ENCODE peak calls at places on chromosome 10, in ten cellular contexts. One of them, this sample, is unnamed.

GRCh38 chr10:43863859-43864591 is 215.3 kb upstream of the ZNF32 start:
- DNase-seq in memory B cell: no peak
- DNase-seq in Caco-2: peak; percentile 78
- DNase-seq in T1000: no peak
- DNase-seq in activated CD8-positive, alpha-beta T cell treated with anti-CD3 and anti-CD28 coated beads, Interleukin-2, amount 10 ng/mL, durations not matched to agents 7 days and 5 days: no peak
- DNase-seq in NCI-H1417: no peak
- DNase-seq in activated T-cell treated with anti-CD3 and anti-CD28 coated beads, Interleukin-2, amount 50 U/mL, for 24 hours: no peak
- DNase-seq in mucosa of gallbladder: peak; percentile 77
- DNase-seq in neural crest cell: no peak
- DNase-seq in RWPE1: no peak
- DNase-seq in this sample: no peak

GRCh38 chr10:71968553-71969474 is 4.6 kb downstream of the CHST3 start:
- DNase-seq in neural crest cell: no peak
- DNase-seq in Caco-2: no peak
- DNase-seq in activated CD8-positive, alpha-beta T cell treated with anti-CD3 and anti-CD28 coated beads, Interleukin-2, amount 10 ng/mL, durations not matched to agents 7 days and 5 days: no peak
- DNase-seq in RWPE1: no peak
- DNase-seq in mucosa of gallbladder: no peak
- DNase-seq in activated T-cell treated with anti-CD3 and anti-CD28 coated beads, Interleukin-2, amount 50 U/mL, for 24 hours: no peak
- DNase-seq in T1000: no peak
- DNase-seq in memory B cell: no peak
- DNase-seq in NCI-H1417: no peak
- DNase-seq in this sample: no peak

GRCh38 chr10:118792501-118792900 is 37.7 kb upstream of the CACUL1 start:
- DNase-seq in activated CD8-positive, alpha-beta T cell treated with anti-CD3 and anti-CD28 coated beads, Interleukin-2, amount 10 ng/mL, durations not matched to agents 7 days and 5 days: no peak
- DNase-seq in memory B cell: no peak
- DNase-seq in mucosa of gallbladder: peak; percentile 38
- DNase-seq in NCI-H1417: no peak
- DNase-seq in Caco-2: no peak
- DNase-seq in T1000: no peak
- DNase-seq in activated T-cell treated with anti-CD3 and anti-CD28 coated beads, Interleukin-2, amount 50 U/mL, for 24 hours: no peak
- DNase-seq in neural crest cell: no peak
- DNase-seq in RWPE1: no peak
- DNase-seq in this sample: no peak

GRCh38 chr10:43398939-43399871 is 9.8 kb downstream of the HNRNPF start:
- DNase-seq in activated CD8-positive, alpha-beta T cell treated with anti-CD3 and anti-CD28 coated beads, Interleukin-2, amount 10 ng/mL, durations not matched to agents 7 days and 5 days: no peak
- DNase-seq in activated T-cell treated with anti-CD3 and anti-CD28 coated beads, Interleukin-2, amount 50 U/mL, for 24 hours: peak; percentile 39
- DNase-seq in T1000: no peak
- DNase-seq in neural crest cell: no peak
- DNase-seq in RWPE1: no peak
- DNase-seq in NCI-H1417: no peak
- DNase-seq in mucosa of gallbladder: peak; percentile 52
- DNase-seq in memory B cell: no peak
- DNase-seq in Caco-2: peak; percentile 72
- DNase-seq in this sample: no peak

GRCh38 chr10:69287181-69287580 is 8.9 kb downstream of the HK1 start:
- DNase-seq in T1000: no peak
- DNase-seq in activated T-cell treated with anti-CD3 and anti-CD28 coated beads, Interleukin-2, amount 50 U/mL, for 24 hours: no peak
- DNase-seq in NCI-H1417: no peak
- DNase-seq in mucosa of gallbladder: no peak
- DNase-seq in neural crest cell: no peak
- DNase-seq in memory B cell: no peak
- DNase-seq in Caco-2: no peak
- DNase-seq in RWPE1: no peak
- DNase-seq in activated CD8-positive, alpha-beta T cell treated with anti-CD3 and anti-CD28 coated beads, Interleukin-2, amount 10 ng/mL, durations not matched to agents 7 days and 5 days: no peak
- DNase-seq in this sample: no peak

GRCh38 chr10:5443429-5443828 is 31.1 kb downstream of the NET1 start:
- DNase-seq in Caco-2: no peak
- DNase-seq in activated CD8-positive, alpha-beta T cell treated with anti-CD3 and anti-CD28 coated beads, Interleukin-2, amount 10 ng/mL, durations not matched to agents 7 days and 5 days: no peak
- DNase-seq in T1000: no peak
- DNase-seq in mucosa of gallbladder: no peak
- DNase-seq in activated T-cell treated with anti-CD3 and anti-CD28 coated beads, Interleukin-2, amount 50 U/mL, for 24 hours: no peak
- DNase-seq in NCI-H1417: no peak
- DNase-seq in memory B cell: no peak
- DNase-seq in neural crest cell: no peak
- DNase-seq in RWPE1: no peak
- DNase-seq in this sample: no peak

GRCh38 chr10:99859585-99859984 is 77.1 kb downstream of the ABCC2 start:
- DNase-seq in RWPE1: no peak
- DNase-seq in mucosa of gallbladder: no peak
- DNase-seq in T1000: no peak
- DNase-seq in NCI-H1417: no peak
- DNase-seq in activated T-cell treated with anti-CD3 and anti-CD28 coated beads, Interleukin-2, amount 50 U/mL, for 24 hours: no peak
- DNase-seq in neural crest cell: no peak
- DNase-seq in activated CD8-positive, alpha-beta T cell treated with anti-CD3 and anti-CD28 coated beads, Interleukin-2, amount 10 ng/mL, durations not matched to agents 7 days and 5 days: peak; percentile 28
- DNase-seq in Caco-2: peak; percentile 51
- DNase-seq in memory B cell: no peak
- DNase-seq in this sample: no peak

GRCh38 chr10:26938578-26938977 is 77.8 kb upstream of the ABI1 start:
- DNase-seq in mucosa of gallbladder: no peak
- DNase-seq in T1000: no peak
- DNase-seq in neural crest cell: no peak
- DNase-seq in activated T-cell treated with anti-CD3 and anti-CD28 coated beads, Interleukin-2, amount 50 U/mL, for 24 hours: no peak
- DNase-seq in activated CD8-positive, alpha-beta T cell treated with anti-CD3 and anti-CD28 coated beads, Interleukin-2, amount 10 ng/mL, durations not matched to agents 7 days and 5 days: no peak
- DNase-seq in NCI-H1417: no peak
- DNase-seq in memory B cell: no peak
- DNase-seq in RWPE1: no peak
- DNase-seq in Caco-2: no peak
- DNase-seq in this sample: peak; percentile 71

GRCh38 chr10:62861507-62861906 is 45.3 kb upstream of the EGR2 start:
- DNase-seq in mucosa of gallbladder: no peak
- DNase-seq in neural crest cell: no peak
- DNase-seq in NCI-H1417: no peak
- DNase-seq in RWPE1: no peak
- DNase-seq in T1000: no peak
- DNase-seq in memory B cell: no peak
- DNase-seq in Caco-2: no peak
- DNase-seq in activated T-cell treated with anti-CD3 and anti-CD28 coated beads, Interleukin-2, amount 50 U/mL, for 24 hours: no peak
- DNase-seq in activated CD8-positive, alpha-beta T cell treated with anti-CD3 and anti-CD28 coated beads, Interleukin-2, amount 10 ng/mL, durations not matched to agents 7 days and 5 days: no peak
- DNase-seq in this sample: no peak

GRCh38 chr10:123157210-123157609 is 3.0 kb downstream of the BUB3 start:
- DNase-seq in mucosa of gallbladder: no peak
- DNase-seq in Caco-2: no peak
- DNase-seq in RWPE1: peak; percentile 68
- DNase-seq in activated T-cell treated with anti-CD3 and anti-CD28 coated beads, Interleukin-2, amount 50 U/mL, for 24 hours: no peak
- DNase-seq in neural crest cell: no peak
- DNase-seq in memory B cell: no peak
- DNase-seq in NCI-H1417: no peak
- DNase-seq in T1000: no peak
- DNase-seq in activated CD8-positive, alpha-beta T cell treated with anti-CD3 and anti-CD28 coated beads, Interleukin-2, amount 10 ng/mL, durations not matched to agents 7 days and 5 days: no peak
- DNase-seq in this sample: no peak

GRCh38 chr10:72044417-72045041 is 43.8 kb downstream of the SPOCK2 start:
- DNase-seq in neural crest cell: no peak
- DNase-seq in Caco-2: peak; percentile 39
- DNase-seq in activated CD8-positive, alpha-beta T cell treated with anti-CD3 and anti-CD28 coated beads, Interleukin-2, amount 10 ng/mL, durations not matched to agents 7 days and 5 days: no peak
- DNase-seq in memory B cell: no peak
- DNase-seq in T1000: no peak
- DNase-seq in RWPE1: peak; percentile 52
- DNase-seq in NCI-H1417: peak; percentile 12
- DNase-seq in activated T-cell treated with anti-CD3 and anti-CD28 coated beads, Interleukin-2, amount 50 U/mL, for 24 hours: no peak
- DNase-seq in mucosa of gallbladder: no peak
- DNase-seq in this sample: no peak

GRCh38 chr10:124911124-124912051 is 30.5 kb upstream of the ZRANB1 start:
- DNase-seq in activated T-cell treated with anti-CD3 and anti-CD28 coated beads, Interleukin-2, amount 50 U/mL, for 24 hours: no peak
- DNase-seq in mucosa of gallbladder: no peak
- DNase-seq in NCI-H1417: peak; percentile 1
- DNase-seq in T1000: no peak
- DNase-seq in activated CD8-positive, alpha-beta T cell treated with anti-CD3 and anti-CD28 coated beads, Interleukin-2, amount 10 ng/mL, durations not matched to agents 7 days and 5 days: no peak
- DNase-seq in memory B cell: no peak
- DNase-seq in Caco-2: no peak
- DNase-seq in RWPE1: no peak
- DNase-seq in neural crest cell: no peak
- DNase-seq in this sample: no peak

GRCh38 chr10:131979336-131979735 is 2.4 kb downstream of the BNIP3 start:
- DNase-seq in activated CD8-positive, alpha-beta T cell treated with anti-CD3 and anti-CD28 coated beads, Interleukin-2, amount 10 ng/mL, durations not matched to agents 7 days and 5 days: no peak
- DNase-seq in NCI-H1417: no peak
- DNase-seq in Caco-2: no peak
- DNase-seq in activated T-cell treated with anti-CD3 and anti-CD28 coated beads, Interleukin-2, amount 50 U/mL, for 24 hours: no peak
- DNase-seq in mucosa of gallbladder: no peak
- DNase-seq in neural crest cell: no peak
- DNase-seq in T1000: no peak
- DNase-seq in memory B cell: no peak
- DNase-seq in RWPE1: no peak
- DNase-seq in this sample: no peak

GRCh38 chr10:90856964-90857634 is 740 bp downstream of the HTR7 start:
- DNase-seq in neural crest cell: no peak
- DNase-seq in activated CD8-positive, alpha-beta T cell treated with anti-CD3 and anti-CD28 coated beads, Interleukin-2, amount 10 ng/mL, durations not matched to agents 7 days and 5 days: no peak
- DNase-seq in memory B cell: no peak
- DNase-seq in activated T-cell treated with anti-CD3 and anti-CD28 coated beads, Interleukin-2, amount 50 U/mL, for 24 hours: no peak
- DNase-seq in NCI-H1417: no peak
- DNase-seq in Caco-2: no peak
- DNase-seq in mucosa of gallbladder: no peak
- DNase-seq in T1000: peak; percentile 31
- DNase-seq in RWPE1: no peak
- DNase-seq in this sample: no peak

GRCh38 chr10:71773221-71773971 is at the start of gene VSIR:
- DNase-seq in neural crest cell: peak; percentile 80
- DNase-seq in memory B cell: peak; percentile 99
- DNase-seq in NCI-H1417: peak; percentile 72
- DNase-seq in activated T-cell treated with anti-CD3 and anti-CD28 coated beads, Interleukin-2, amount 50 U/mL, for 24 hours: peak; percentile 99
- DNase-seq in mucosa of gallbladder: peak; percentile 92
- DNase-seq in activated CD8-positive, alpha-beta T cell treated with anti-CD3 and anti-CD28 coated beads, Interleukin-2, amount 10 ng/mL, durations not matched to agents 7 days and 5 days: peak; percentile 94
- DNase-seq in Caco-2: peak; percentile 87
- DNase-seq in RWPE1: peak; percentile 93
- DNase-seq in T1000: no peak
- DNase-seq in this sample: no peak

GRCh38 chr10:1379601-1380000 is 323.4 kb downstream of the WDR37 start:
- DNase-seq in Caco-2: peak; percentile 35
- DNase-seq in mucosa of gallbladder: no peak
- DNase-seq in T1000: no peak
- DNase-seq in neural crest cell: no peak
- DNase-seq in activated T-cell treated with anti-CD3 and anti-CD28 coated beads, Interleukin-2, amount 50 U/mL, for 24 hours: peak; percentile 2
- DNase-seq in RWPE1: no peak
- DNase-seq in activated CD8-positive, alpha-beta T cell treated with anti-CD3 and anti-CD28 coated beads, Interleukin-2, amount 10 ng/mL, durations not matched to agents 7 days and 5 days: no peak
- DNase-seq in NCI-H1417: peak; percentile 11
- DNase-seq in memory B cell: no peak
- DNase-seq in this sample: no peak

GRCh38 chr10:27240891-27241639 is 468 bp upstream of the ACBD5 start:
- DNase-seq in neural crest cell: peak; percentile 12
- DNase-seq in RWPE1: no peak
- DNase-seq in activated CD8-positive, alpha-beta T cell treated with anti-CD3 and anti-CD28 coated beads, Interleukin-2, amount 10 ng/mL, durations not matched to agents 7 days and 5 days: peak; percentile 58
- DNase-seq in NCI-H1417: peak; percentile 64
- DNase-seq in Caco-2: no peak
- DNase-seq in T1000: no peak
- DNase-seq in mucosa of gallbladder: no peak
- DNase-seq in memory B cell: peak; percentile 68
- DNase-seq in activated T-cell treated with anti-CD3 and anti-CD28 coated beads, Interleukin-2, amount 50 U/mL, for 24 hours: peak; percentile 68
- DNase-seq in this sample: peak; percentile 20

GRCh38 chr10:85597006-85597405 is 769.6 kb downstream of the GRID1 start:
- DNase-seq in RWPE1: no peak
- DNase-seq in T1000: no peak
- DNase-seq in activated T-cell treated with anti-CD3 and anti-CD28 coated beads, Interleukin-2, amount 50 U/mL, for 24 hours: no peak
- DNase-seq in memory B cell: no peak
- DNase-seq in Caco-2: no peak
- DNase-seq in activated CD8-positive, alpha-beta T cell treated with anti-CD3 and anti-CD28 coated beads, Interleukin-2, amount 10 ng/mL, durations not matched to agents 7 days and 5 days: no peak
- DNase-seq in mucosa of gallbladder: no peak
- DNase-seq in NCI-H1417: peak; percentile 2
- DNase-seq in neural crest cell: no peak
- DNase-seq in this sample: no peak

GRCh38 chr10:35456175-35456574 is 119.9 kb downstream of the CCNY start:
- DNase-seq in activated CD8-positive, alpha-beta T cell treated with anti-CD3 and anti-CD28 coated beads, Interleukin-2, amount 10 ng/mL, durations not matched to agents 7 days and 5 days: no peak
- DNase-seq in RWPE1: no peak
- DNase-seq in memory B cell: no peak
- DNase-seq in Caco-2: no peak
- DNase-seq in neural crest cell: no peak
- DNase-seq in mucosa of gallbladder: no peak
- DNase-seq in NCI-H1417: peak; percentile 57
- DNase-seq in T1000: no peak
- DNase-seq in activated T-cell treated with anti-CD3 and anti-CD28 coated beads, Interleukin-2, amount 50 U/mL, for 24 hours: no peak
- DNase-seq in this sample: no peak

GRCh38 chr10:14691359-14691758 is 83.3 kb downstream of the FAM107B start:
- DNase-seq in Caco-2: no peak
- DNase-seq in T1000: no peak
- DNase-seq in mucosa of gallbladder: no peak
- DNase-seq in RWPE1: no peak
- DNase-seq in activated T-cell treated with anti-CD3 and anti-CD28 coated beads, Interleukin-2, amount 50 U/mL, for 24 hours: no peak
- DNase-seq in NCI-H1417: no peak
- DNase-seq in memory B cell: no peak
- DNase-seq in neural crest cell: no peak
- DNase-seq in activated CD8-positive, alpha-beta T cell treated with anti-CD3 and anti-CD28 coated beads, Interleukin-2, amount 10 ng/mL, durations not matched to agents 7 days and 5 days: no peak
- DNase-seq in this sample: no peak

GRCh38 chr10:86943316-86944030 is 13.9 kb downstream of the MMRN2 start:
- DNase-seq in NCI-H1417: no peak
- DNase-seq in memory B cell: no peak
- DNase-seq in activated CD8-positive, alpha-beta T cell treated with anti-CD3 and anti-CD28 coated beads, Interleukin-2, amount 10 ng/mL, durations not matched to agents 7 days and 5 days: no peak
- DNase-seq in activated T-cell treated with anti-CD3 and anti-CD28 coated beads, Interleukin-2, amount 50 U/mL, for 24 hours: no peak
- DNase-seq in mucosa of gallbladder: no peak
- DNase-seq in neural crest cell: no peak
- DNase-seq in T1000: no peak
- DNase-seq in Caco-2: no peak
- DNase-seq in RWPE1: no peak
- DNase-seq in this sample: no peak

GRCh38 chr10:42646692-42647640 is 8.6 kb upstream of the ZNF33B start:
- DNase-seq in Caco-2: no peak
- DNase-seq in mucosa of gallbladder: peak; percentile 56
- DNase-seq in neural crest cell: no peak
- DNase-seq in T1000: no peak
- DNase-seq in RWPE1: peak; percentile 18
- DNase-seq in activated T-cell treated with anti-CD3 and anti-CD28 coated beads, Interleukin-2, amount 50 U/mL, for 24 hours: no peak
- DNase-seq in NCI-H1417: peak; percentile 52
- DNase-seq in activated CD8-positive, alpha-beta T cell treated with anti-CD3 and anti-CD28 coated beads, Interleukin-2, amount 10 ng/mL, durations not matched to agents 7 days and 5 days: no peak
- DNase-seq in memory B cell: no peak
- DNase-seq in this sample: no peak

GRCh38 chr10:60517805-60518204 is 128.1 kb upstream of the ANK3 start:
- DNase-seq in T1000: no peak
- DNase-seq in RWPE1: no peak
- DNase-seq in neural crest cell: no peak
- DNase-seq in activated CD8-positive, alpha-beta T cell treated with anti-CD3 and anti-CD28 coated beads, Interleukin-2, amount 10 ng/mL, durations not matched to agents 7 days and 5 days: no peak
- DNase-seq in activated T-cell treated with anti-CD3 and anti-CD28 coated beads, Interleukin-2, amount 50 U/mL, for 24 hours: no peak
- DNase-seq in mucosa of gallbladder: no peak
- DNase-seq in Caco-2: no peak
- DNase-seq in NCI-H1417: no peak
- DNase-seq in memory B cell: no peak
- DNase-seq in this sample: no peak

GRCh38 chr10:13371879-13372470 is 23.9 kb upstream of the SEPHS1 start:
- DNase-seq in neural crest cell: peak; percentile 73
- DNase-seq in T1000: peak; percentile 97
- DNase-seq in NCI-H1417: peak; percentile 86
- DNase-seq in activated T-cell treated with anti-CD3 and anti-CD28 coated beads, Interleukin-2, amount 50 U/mL, for 24 hours: peak; percentile 58
- DNase-seq in memory B cell: peak; percentile 64
- DNase-seq in mucosa of gallbladder: peak; percentile 80
- DNase-seq in Caco-2: peak; percentile 88
- DNase-seq in activated CD8-positive, alpha-beta T cell treated with anti-CD3 and anti-CD28 coated beads, Interleukin-2, amount 10 ng/mL, durations not matched to agents 7 days and 5 days: peak; percentile 79
- DNase-seq in RWPE1: peak; percentile 91
- DNase-seq in this sample: no peak

GRCh38 chr10:133141144-133141962 is 18.7 kb upstream of the KNDC1 start:
- DNase-seq in mucosa of gallbladder: no peak
- DNase-seq in memory B cell: no peak
- DNase-seq in NCI-H1417: no peak
- DNase-seq in neural crest cell: no peak
- DNase-seq in RWPE1: no peak
- DNase-seq in T1000: no peak
- DNase-seq in activated T-cell treated with anti-CD3 and anti-CD28 coated beads, Interleukin-2, amount 50 U/mL, for 24 hours: peak; percentile 23
- DNase-seq in Caco-2: peak; percentile 34
- DNase-seq in activated CD8-positive, alpha-beta T cell treated with anti-CD3 and anti-CD28 coated beads, Interleukin-2, amount 10 ng/mL, durations not matched to agents 7 days and 5 days: no peak
- DNase-seq in this sample: no peak

GRCh38 chr10:13528875-13529713 is at the start of gene BEND7:
- DNase-seq in RWPE1: peak; percentile 26
- DNase-seq in NCI-H1417: peak; percentile 46
- DNase-seq in Caco-2: no peak
- DNase-seq in activated CD8-positive, alpha-beta T cell treated with anti-CD3 and anti-CD28 coated beads, Interleukin-2, amount 10 ng/mL, durations not matched to agents 7 days and 5 days: no peak
- DNase-seq in mucosa of gallbladder: no peak
- DNase-seq in memory B cell: no peak
- DNase-seq in activated T-cell treated with anti-CD3 and anti-CD28 coated beads, Interleukin-2, amount 50 U/mL, for 24 hours: peak; percentile 34
- DNase-seq in T1000: no peak
- DNase-seq in neural crest cell: peak; percentile 43
- DNase-seq in this sample: no peak

GRCh38 chr10:36232935-36233334 is 590.8 kb upstream of the FZD8 start:
- DNase-seq in NCI-H1417: no peak
- DNase-seq in Caco-2: no peak
- DNase-seq in activated CD8-positive, alpha-beta T cell treated with anti-CD3 and anti-CD28 coated beads, Interleukin-2, amount 10 ng/mL, durations not matched to agents 7 days and 5 days: no peak
- DNase-seq in activated T-cell treated with anti-CD3 and anti-CD28 coated beads, Interleukin-2, amount 50 U/mL, for 24 hours: no peak
- DNase-seq in RWPE1: no peak
- DNase-seq in neural crest cell: no peak
- DNase-seq in T1000: no peak
- DNase-seq in mucosa of gallbladder: no peak
- DNase-seq in memory B cell: no peak
- DNase-seq in this sample: no peak

GRCh38 chr10:95319239-95319638 is 28.4 kb upstream of the PDLIM1 start:
- DNase-seq in NCI-H1417: peak; percentile 3
- DNase-seq in RWPE1: no peak
- DNase-seq in activated T-cell treated with anti-CD3 and anti-CD28 coated beads, Interleukin-2, amount 50 U/mL, for 24 hours: no peak
- DNase-seq in memory B cell: no peak
- DNase-seq in mucosa of gallbladder: no peak
- DNase-seq in Caco-2: no peak
- DNase-seq in activated CD8-positive, alpha-beta T cell treated with anti-CD3 and anti-CD28 coated beads, Interleukin-2, amount 10 ng/mL, durations not matched to agents 7 days and 5 days: no peak
- DNase-seq in neural crest cell: no peak
- DNase-seq in T1000: no peak
- DNase-seq in this sample: no peak

This sample was measured in NT2/D1.